ENCODE peak calls at places on chromosomes 3 and 15, in nine cellular contexts. Q is right atrium auricular region; O is ELF-1; H is cerebellar cortex; F is K562; B is astrocyte; D is T47D; N is A549; Y is stimulated activated CD4-positive, alpha-beta T cell treated with anti-CD3 and anti-CD28 coated beads, Interleukin-2, amount 100 ng/mL, for 24 hours. X is an unnamed sample.
A peak's percentile ranks its signal among the peaks of the same experiment; 100 is the strongest.

GRCh38 chr15:70636540-70637165 is 126.7 kb downstream of the UACA start:
- DNase-seq in Q (no peak), H (peak; percentile 48), F (no peak), B (no peak), D (peak; percentile 64), Y (no peak), N (no peak), O (peak; percentile 41), X (no peak)

GRCh38 chr3:170745211-170745718 is 124.7 kb downstream of the RPL22L1 start:
- DNase-seq in O (no peak), F (no peak), D (no peak), Q (no peak), N (no peak), H (no peak), Y (no peak), B (peak; percentile 89), X (no peak)

GRCh38 chr3:53753518-53754183 is 92.6 kb downstream of the CHDH start:
- DNase-seq in Y (no peak), Q (no peak), F (no peak), D (no peak), N (no peak), B (no peak), O (no peak), H (no peak), X (no peak)

GRCh38 chr3:143970773-143971366 is 753 bp upstream of the DIPK2A start:
- DNase-seq in N (peak; percentile 56), O (no peak), Y (peak; percentile 64), Q (peak; percentile 67), F (peak; percentile 38), D (no peak), B (peak; percentile 33), H (peak; percentile 47), X (no peak)

GRCh38 chr3:52176188-52176752 is 21.7 kb upstream of the ALAS1 start:
- DNase-seq in Y (no peak), D (no peak), Q (no peak), N (no peak), O (no peak), F (no peak), B (no peak), H (no peak), X (no peak)

GRCh38 chr15:61228025-61228901 is 839 bp downstream of the RORA start:
- DNase-seq in N (peak; percentile 15), F (no peak), Q (no peak), Y (no peak), O (peak; percentile 9), B (peak; percentile 16), H (peak; percentile 67), D (no peak), X (no peak)

GRCh38 chr15:101013769-101014223 is 94.6 kb downstream of the LRRK1 start:
- DNase-seq in H (no peak), Q (peak; percentile 30), F (no peak), B (no peak), D (no peak), N (no peak), O (peak; percentile 6), Y (peak; percentile 11), X (no peak)

GRCh38 chr3:182179631-182180030 is 467.9 kb downstream of the SOX2 start:
- DNase-seq in H (no peak), Y (no peak), B (no peak), Q (no peak), D (peak; percentile 24), F (no peak), N (no peak), O (no peak), X (no peak)

GRCh38 chr3:170953229-170953628 is 44.8 kb upstream of the EIF5A2 start:
- DNase-seq in N (no peak), Q (no peak), D (no peak), H (no peak), F (no peak), Y (no peak), B (no peak), O (no peak), X (no peak)